ENCODE peak calls at places on chromosomes 1 and 21, in seven cellular contexts. G is HepG2, D is AG09309, F is astrocyte of the spinal cord, M is GM23248, R is heart right ventricle, N is GM12865. T is an unnamed sample.
A peak's percentile ranks its signal among the peaks of the same experiment; 100 is the strongest.

GRCh38 chr1:59580257-59580656 is 234.5 kb upstream of the HOOK1 start:
- DNase-seq in R (no peak), G (no peak), F (no peak), M (no peak), D (no peak), N (no peak), T (no peak)

GRCh38 chr1:234780112-234780511 is 170.1 kb upstream of the IRF2BP2 start:
- DNase-seq in G (no peak), D (no peak), R (no peak), F (no peak), M (no peak), N (no peak), T (no peak)

GRCh38 chr1:160078392-160079195 is 2.7 kb upstream of the KCNJ9 start:
- DNase-seq in G (peak; percentile 61), D (no peak), N (peak; percentile 63), M (peak; percentile 63), R (no peak), F (no peak), T (no peak)

GRCh38 chr1:113269577-113269976 is 120.7 kb upstream of the MAGI3 start:
- DNase-seq in D (no peak), G (no peak), M (no peak), N (no peak), R (no peak), F (no peak), T (no peak)

GRCh38 chr1:56064705-56065104 is 514.7 kb downstream of the PLPP3 start:
- DNase-seq in M (peak; percentile 32), F (peak; percentile 33), G (no peak), D (no peak), R (no peak), N (no peak), T (no peak)

GRCh38 chr1:201498621-201499020 is 8.3 kb downstream of the CSRP1 start:
- DNase-seq in M (peak; percentile 15), G (no peak), D (no peak), N (no peak), F (no peak), R (no peak), T (no peak)

GRCh38 chr1:54615531-54616245 is 7.6 kb downstream of the FAM151A start:
- DNase-seq in D (no peak), F (no peak), N (no peak), R (no peak), M (no peak), G (no peak), T (no peak)

GRCh38 chr21:36024782-36025181 is 35.5 kb downstream of the SETD4 start:
- DNase-seq in G (no peak), M (no peak), F (no peak), D (no peak), N (no peak), R (no peak), T (no peak)

GRCh38 chr1:15583016-15583706 is 1.7 kb downstream of the AGMAT start:
- DNase-seq in N (no peak), R (no peak), D (no peak), G (no peak), F (no peak), M (no peak), T (no peak)

GRCh38 chr1:235650341-235651169 is 971 bp upstream of the GNG4 start:
- DNase-seq in M (peak; percentile 8), D (no peak), F (peak; percentile 3), G (peak; percentile 90), N (no peak), R (no peak), T (no peak)

GRCh38 chr1:18900303-18900841 is 2.0 kb downstream of the ALDH4A1 start:
- DNase-seq in D (no peak), R (no peak), N (no peak), M (no peak), G (peak; percentile 94), F (no peak), T (no peak)

GRCh38 chr1:198179556-198179981 is 22.8 kb downstream of the NEK7 start:
- DNase-seq in F (peak; percentile 87), D (no peak), G (no peak), M (no peak), R (no peak), N (peak; percentile 21), T (peak; percentile 49)

GRCh38 chr1:15351301-15351700 is 58.4 kb upstream of the EFHD2 start:
- DNase-seq in D (no peak), N (no peak), G (no peak), M (no peak), R (no peak), F (no peak), T (no peak)

GRCh38 chr1:207993477-207994445 is 82.8 kb upstream of the CD34 start:
- DNase-seq in G (no peak), N (peak; percentile 10), R (no peak), D (no peak), F (no peak), M (peak; percentile 40), T (no peak)

GRCh38 chr1:34876406-34876805 is 16.9 kb upstream of the SMIM12 start:
- DNase-seq in M (no peak), N (no peak), G (no peak), F (no peak), R (no peak), D (no peak), T (no peak)

GRCh38 chr1:15151871-15152270 is 1.7 kb upstream of the TMEM51 start:
- DNase-seq in F (no peak), N (no peak), G (no peak), M (no peak), R (no peak), D (no peak), T (no peak)

DNA sequence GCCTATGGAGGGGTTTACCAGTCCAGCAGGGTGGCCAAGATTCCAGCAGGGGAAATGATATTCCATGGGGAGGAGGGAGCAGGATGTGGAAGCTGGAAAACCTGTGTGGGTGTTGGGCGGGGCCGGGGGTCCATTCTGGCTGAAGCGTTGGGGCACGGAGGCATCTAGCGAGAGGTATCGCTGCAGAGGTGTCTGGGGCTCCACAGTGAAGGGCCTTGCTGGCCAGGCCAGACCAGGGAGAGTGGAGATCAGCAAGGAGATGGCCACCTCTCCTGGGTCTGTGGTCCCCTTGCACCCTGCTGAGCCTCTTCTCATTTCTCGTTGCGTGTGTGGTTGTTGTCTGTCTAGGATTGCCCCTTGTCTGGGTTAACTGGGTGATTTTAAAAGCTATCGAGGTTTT is 6.2 kb downstream of the COQ8A start:
- DNase-seq in R (no peak), N (no peak), M (no peak), F (no peak), G (no peak), D (no peak), T (no peak)
- H3K4me3 ChIP-seq in R (no peak overlapping the region), N (no peak overlapping the region), M (no peak overlapping the region), F (no peak overlapping the region), G (peak overlapping the region; percentile 28), D (no peak overlapping the region), T (no peak overlapping the region)

GRCh38 chr1:84701366-84701765 is 11.1 kb upstream of the SSX2IP start:
- DNase-seq in M (peak; percentile 22), N (no peak), D (no peak), G (no peak), F (no peak), R (no peak), T (no peak)
- H3K4me3 ChIP-seq in M (peak overlapping the region; percentile 33), N (no peak overlapping the region), D (no peak overlapping the region), G (no peak overlapping the region), F (no peak overlapping the region), R (peak overlapping the region; percentile 16), T (peak overlapping the region; percentile 20)

GRCh38 chr1:41862411-41863221 is 56.1 kb downstream of the HIVEP3 start:
- DNase-seq in F (peak; percentile 88), D (no peak), N (peak; percentile 25), G (no peak), M (peak; percentile 95), R (no peak), T (peak; percentile 63)

GRCh38 chr1:41860214-41860613 is 58.5 kb downstream of the HIVEP3 start:
- DNase-seq in M (no peak), F (no peak), R (no peak), D (no peak), G (no peak), N (peak; percentile 22), T (no peak)

GRCh38 chr1:41860771-41861170 is 58.0 kb downstream of the HIVEP3 start:
- DNase-seq in D (no peak), M (no peak), R (no peak), F (no peak), N (no peak), G (no peak), T (no peak)

GRCh38 chr1:41863683-41864082 is 55.0 kb downstream of the HIVEP3 start:
- DNase-seq in N (no peak), F (no peak), M (no peak), G (no peak), D (no peak), R (no peak), T (no peak)

GRCh38 chr1:41861509-41862410 is 57.0 kb downstream of the HIVEP3 start:
- DNase-seq in M (peak; percentile 23), N (no peak), G (no peak), F (peak; percentile 31), D (no peak), R (no peak), T (no peak)
- H3K4me3 ChIP-seq in M (peak overlapping the region; percentile 35), N (no peak overlapping the region), G (no peak overlapping the region), F (no peak overlapping the region), D (no peak overlapping the region), R (no peak overlapping the region), T (no peak overlapping the region)

GRCh38 chr1:204417231-204417997 is 5.8 kb upstream of the PPP1R15B start:
- DNase-seq in F (peak; percentile 90), D (peak; percentile 99), R (peak; percentile 25), N (no peak), M (peak; percentile 99), G (peak; percentile 74), T (peak; percentile 97)

GRCh38 chr1:204420039-204421004 is 8.7 kb upstream of the PPP1R15B start:
- DNase-seq in G (no peak), N (peak; percentile 59), F (no peak), M (no peak), R (no peak), D (no peak), T (no peak)

GRCh38 chr1:204419064-204419403 is 7.4 kb upstream of the PPP1R15B start:
- DNase-seq in G (peak; percentile 20), F (no peak), R (no peak), M (peak; percentile 53), N (no peak), D (no peak), T (no peak)

GRCh38 chr1:204416589-204417230 is 5.1 kb upstream of the PPP1R15B start:
- DNase-seq in G (no peak), F (no peak), N (no peak), R (no peak), M (no peak), D (no peak), T (no peak)

DNA sequence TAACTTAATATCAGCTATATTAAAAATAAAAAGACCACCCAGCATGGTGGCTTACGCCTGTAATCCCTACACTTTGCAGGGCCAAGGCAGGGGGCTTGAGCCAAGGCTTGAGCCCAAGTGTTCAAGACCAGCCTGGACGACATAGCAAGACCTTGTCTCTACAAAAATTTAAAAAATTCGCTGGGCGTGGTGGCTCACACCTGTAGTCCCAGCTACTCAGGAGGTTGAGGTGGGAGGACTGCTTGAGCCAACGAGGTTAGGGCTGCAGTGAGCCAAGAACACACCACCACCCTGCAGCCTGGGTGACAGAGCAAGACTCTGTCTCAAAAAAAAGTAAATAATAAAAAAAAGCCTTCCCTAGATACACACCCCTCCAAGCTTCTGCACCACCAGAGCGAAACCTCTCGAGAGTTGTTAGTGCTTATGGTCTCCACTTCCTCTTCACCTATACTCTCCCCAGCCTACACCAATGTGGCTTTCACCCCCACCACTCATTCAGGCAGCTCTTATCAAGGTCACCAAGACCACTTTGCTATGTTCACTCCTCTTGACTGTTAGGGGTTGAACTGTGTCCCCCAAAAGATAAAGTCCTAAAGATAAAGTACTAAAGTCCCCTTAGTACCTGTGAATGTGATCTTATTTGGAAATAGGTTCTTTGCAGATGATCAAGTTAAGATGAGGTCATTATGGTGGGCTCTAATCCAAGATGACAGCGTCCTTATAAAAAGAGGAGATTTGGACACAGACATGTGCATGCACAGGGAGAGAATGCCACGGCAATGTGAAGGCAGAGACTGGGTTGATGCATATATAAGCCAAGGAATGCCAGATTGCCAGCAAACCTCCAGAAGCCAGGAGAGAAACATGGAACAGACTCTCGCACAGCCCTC is 6.8 kb upstream of the PPP1R15B start:
- DNase-seq in F (peak; percentile 23), G (no peak), R (no peak), D (no peak), M (peak; percentile 80), N (peak; percentile 55), T (no peak)
- H3K4me3 ChIP-seq in F (no peak overlapping the region), G (no peak overlapping the region), R (no peak overlapping the region), D (no peak overlapping the region), M (peak overlapping the region; percentile 67), N (no peak overlapping the region), T (no peak overlapping the region)